ENCODE peak calls at places on chromosomes 5 and 9, in four cellular contexts. V is hepatocyte; Y is HEK293T; M is activated T-helper 9 cell treated with anti-CD3 and anti-CD28 coated beads, Interleukin-2, amount 50 U/mL, for 16 hours. A is an unnamed sample.

GRCh38 chr9:96420468-96421219 is 2.5 kb upstream of the ZNF367 start:
- DNase-seq in V (peak), Y (no peak), M (no peak), A (peak)

GRCh38 chr5:111584651-111585050 is 72.3 kb upstream of the STARD4 start:
- DNase-seq in V (peak), Y (no peak), M (no peak), A (peak)

GRCh38 chr5:40486437-40487270 is 193.1 kb upstream of the PTGER4 start:
- DNase-seq in V (peak), Y (no peak), M (peak), A (no peak)

GRCh38 chr5:113693621-113694130 is 180.2 kb downstream of the YTHDC2 start:
- DNase-seq in V (peak), Y (no peak), M (no peak), A (no peak)

GRCh38 chr9:96596601-96597111 is 23.0 kb downstream of the CDC14B start:
- DNase-seq in V (no peak), Y (no peak), M (no peak), A (no peak)

GRCh38 chr5:145162641-145163040 is 672.5 kb downstream of the PRELID2 start:
- DNase-seq in V (peak), Y (no peak), M (no peak), A (no peak)

GRCh38 chr9:121277518-121278275 is 9.7 kb downstream of the GSN start:
- DNase-seq in V (no peak), Y (no peak), M (no peak), A (no peak)

GRCh38 chr9:24464321-24464951 is 81.3 kb downstream of the IZUMO3 start:
- DNase-seq in V (no peak), Y (no peak), M (no peak), A (peak)